ENCODE peak calls at places on chromosomes 3 and 15, in five cellular contexts. U is effector memory CD4-positive, alpha-beta T cell; V is upper lobe of right lung; A is HepG2; M is iPS DF 6.9. T is an unnamed sample.

GRCh38 chr15:49044761-49045571 is 1.3 kb downstream of the SECISBP2L start:
- DNase-seq in V (no peak), A (no peak), U (no peak), M (no peak), T (no peak)

GRCh38 chr3:61177450-61177849 is 73.8 kb downstream of the FHIT start:
- DNase-seq in V (no peak), M (no peak), A (no peak), U (no peak), T (no peak)

GRCh38 chr15:63135804-63136203 is 14.1 kb downstream of the LACTB start:
- DNase-seq in U (no peak), V (no peak), A (no peak), M (no peak), T (no peak)

GRCh38 chr3:184874709-184875644 is 63.0 kb downstream of the VPS8 start:
- DNase-seq in U (no peak), V (no peak), M (peak; percentile 22), A (peak; percentile 27), T (peak; percentile 48)

GRCh38 chr3:162666835-162667234 is 1170.2 kb downstream of the OTOL1 start:
- DNase-seq in A (no peak), M (no peak), V (no peak), U (no peak), T (no peak)

GRCh38 chr15:44101944-44102343 is 93.1 kb downstream of the FRMD5 start:
- DNase-seq in M (no peak), U (no peak), A (peak; percentile 25), V (no peak), T (no peak)

GRCh38 chr3:55488398-55489055 is 1.4 kb upstream of the WNT5A start:
- DNase-seq in A (no peak), V (peak; percentile 79), M (no peak), U (no peak), T (peak; percentile 71)

GRCh38 chr3:277873-278272 is 81.3 kb downstream of the CHL1 start:
- DNase-seq in A (no peak), U (no peak), V (no peak), M (no peak), T (no peak)

GRCh38 chr3:187870360-187871203 is 125.3 kb upstream of the BCL6 start:
- DNase-seq in V (no peak), A (no peak), M (no peak), U (no peak), T (no peak)

GRCh38 chr3:129769616-129770015 is 123.9 kb downstream of the TMCC1 start:
- DNase-seq in V (no peak), M (no peak), A (no peak), U (no peak), T (no peak)

GRCh38 chr15:101089579-101090459 is 162.0 kb downstream of the CHSY1 start:
- DNase-seq in V (no peak), A (no peak), M (no peak), U (no peak), T (no peak)

GRCh38 chr3:185937689-185938374 is at the start of gene TRA2B:
- DNase-seq in A (peak; percentile 93), M (peak; percentile 94), V (peak; percentile 99), U (peak; percentile 98), T (peak; percentile 99)

GRCh38 chr3:40848411-40848810 is 323.7 kb downstream of the ZNF621 start:
- DNase-seq in A (no peak), V (no peak), M (no peak), U (no peak), T (no peak)

GRCh38 chr3:129106866-129107565 is 14.6 kb downstream of the RAB43 start:
- DNase-seq in V (no peak), A (no peak), U (no peak), M (no peak), T (no peak)

GRCh38 chr3:69433016-69433937 is 47.4 kb upstream of the FRMD4B start:
- DNase-seq in V (no peak), U (no peak), A (no peak), M (no peak), T (no peak)

GRCh38 chr3:19822805-19823204 is 111.2 kb downstream of the EFHB start:
- DNase-seq in V (no peak), M (no peak), U (no peak), A (no peak), T (no peak)

GRCh38 chr15:66566963-66567531 is 1.2 kb upstream of the LCTL start:
- DNase-seq in V (peak; percentile 71), A (peak; percentile 76), U (peak; percentile 8), M (peak; percentile 79), T (peak; percentile 95)

DNA sequence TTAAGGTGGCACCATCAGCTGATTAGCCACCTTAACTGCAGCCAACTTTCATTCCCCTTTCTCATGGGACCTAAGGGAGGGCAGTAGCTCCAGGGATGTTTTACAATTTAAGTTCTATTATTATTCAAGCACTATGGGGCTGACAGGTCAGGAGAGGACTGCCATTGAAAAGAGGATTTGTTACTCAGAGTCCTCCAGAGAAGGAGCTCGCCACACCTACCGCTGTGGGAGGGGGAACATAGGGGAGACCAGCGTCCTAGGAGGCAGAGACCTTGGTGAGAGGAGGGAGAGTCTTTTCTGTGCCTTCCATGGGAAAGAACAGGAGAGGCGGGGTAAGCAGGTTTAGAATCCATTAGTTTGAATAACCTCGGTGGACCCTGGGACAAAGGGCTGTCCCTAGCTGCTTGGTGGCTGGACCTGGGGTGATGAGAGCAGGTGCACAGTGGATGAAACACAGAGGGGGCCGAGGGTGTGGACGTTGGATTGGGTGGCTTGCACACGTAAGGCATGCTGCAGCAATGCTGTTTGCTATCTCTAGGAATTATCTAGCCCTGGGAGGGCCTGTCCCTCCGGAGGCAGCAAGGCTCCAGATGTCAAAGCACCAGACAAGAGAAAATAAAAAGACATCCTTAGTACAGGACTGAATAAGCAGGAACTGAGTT is 14.2 kb downstream of the ATP10A start:
- DNase-seq in V (no peak), U (no peak), M (no peak), A (no peak), T (peak; percentile 96)
- H3K4me3 ChIP-seq in V (peak overlapping the region; percentile 4), U (peak overlapping the region; percentile 57), M (no peak overlapping the region), A (no peak overlapping the region), T (peak overlapping the region; percentile 14)

GRCh38 chr3:169636928-169637327 is 26.6 kb downstream of the MECOM start:
- DNase-seq in M (no peak), A (no peak), V (no peak), U (no peak), T (no peak)
- H3K4me1 ChIP-seq in M (no peaks in the 10 kb centered on the region), A (peaks cover 28% of the 10 kb centered on the region), V (peaks cover 6% of the 10 kb centered on the region), U (no peaks in the 10 kb centered on the region), T (peaks cover 21% of the 10 kb centered on the region)

GRCh38 chr15:85710340-85710842 is 84.3 kb downstream of the KLHL25 start:
- DNase-seq in V (no peak), M (no peak), A (no peak), U (no peak), T (no peak)

GRCh38 chr15:85706779-85707518 is 87.8 kb downstream of the KLHL25 start:
- DNase-seq in U (peak; percentile 36), M (no peak), A (no peak), V (no peak), T (no peak)

GRCh38 chr15:85709250-85709649 is 85.5 kb downstream of the KLHL25 start:
- DNase-seq in U (no peak), A (no peak), V (no peak), M (no peak), T (no peak)

GRCh38 chr15:85708402-85708932 is 86.3 kb downstream of the KLHL25 start:
- DNase-seq in U (no peak), V (no peak), A (peak; percentile 79), M (no peak), T (no peak)

DNA sequence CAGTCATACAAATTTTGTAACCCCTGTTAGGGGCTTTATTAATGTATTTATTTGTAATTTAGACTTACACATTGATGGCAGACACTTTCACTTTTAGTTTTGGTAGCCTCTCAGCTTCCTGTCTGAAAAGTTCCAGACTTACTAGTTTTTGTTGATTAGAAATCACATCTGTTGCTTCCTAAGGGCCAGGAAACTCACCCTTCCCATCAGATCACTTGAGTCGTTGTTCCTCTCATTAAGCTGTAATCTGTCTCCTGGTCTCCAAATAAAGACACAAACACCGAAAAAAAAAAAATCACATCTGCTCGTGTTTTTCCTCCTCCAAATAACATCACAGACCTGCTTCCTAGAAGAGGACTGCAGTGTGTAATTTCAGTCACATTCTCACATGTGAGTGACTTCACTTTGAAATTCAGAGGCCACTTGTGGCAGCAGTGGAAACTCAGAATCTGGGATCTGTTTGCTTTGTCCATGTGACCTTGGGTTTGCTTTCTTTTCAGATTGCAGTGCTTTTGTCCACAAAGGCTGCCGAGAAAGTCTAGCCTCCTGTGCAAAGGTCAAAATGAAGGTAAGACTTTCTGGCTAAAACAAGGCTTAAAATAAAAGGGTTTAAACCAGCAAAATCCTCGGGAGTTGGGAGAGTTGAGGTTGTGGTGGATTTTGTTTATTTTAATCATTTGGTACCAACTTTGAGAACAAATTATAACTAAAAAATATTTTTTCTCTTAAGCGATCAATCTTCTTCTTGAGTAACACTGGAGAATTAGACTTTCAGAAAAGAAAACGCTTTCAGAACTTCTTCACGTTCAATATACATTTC is 87.0 kb downstream of the KLHL25 start:
- DNase-seq in M (no peak), U (no peak), A (peak; percentile 93), V (no peak), T (peak; percentile 49)
- H3K4me3 ChIP-seq in M (no peak overlapping the region), U (peak overlapping the region; percentile 43), A (peak overlapping the region; percentile 15), V (peak overlapping the region; percentile 24), T (no peak overlapping the region)

GRCh38 chr3:121974601-121975111 is 47.4 kb downstream of the ILDR1 start:
- DNase-seq in V (no peak), A (no peak), M (no peak), U (no peak), T (no peak)

GRCh38 chr3:121979246-121979645 is 42.8 kb downstream of the ILDR1 start:
- DNase-seq in V (no peak), A (no peak), U (no peak), M (no peak), T (no peak)

GRCh38 chr3:121979734-121980449 is 42.2 kb downstream of the ILDR1 start:
- DNase-seq in U (no peak), M (no peak), V (no peak), A (no peak), T (no peak)

GRCh38 chr3:121975702-121976302 is 46.2 kb downstream of the ILDR1 start:
- DNase-seq in V (no peak), A (no peak), M (no peak), U (no peak), T (no peak)

GRCh38 chr3:121976727-121977126 is 45.3 kb downstream of the ILDR1 start:
- DNase-seq in A (no peak), U (no peak), M (no peak), V (no peak), T (no peak)
- H3K4me1 ChIP-seq in A (no peaks in the 10 kb centered on the region), U (no peaks in the 10 kb centered on the region), M (no peaks in the 10 kb centered on the region), V (no peaks in the 10 kb centered on the region), T (no peaks in the 10 kb centered on the region)